ENCODE peak calls at places on chromosomes 11 and 22, in eight cellular contexts. One of them, this sample, is unnamed.

GRCh38 chr11:68525930-68526329 is 65.4 kb downstream of the PPP6R3 start:
- DNase-seq in stimulated activated CD8-positive, alpha-beta memory T cell treated with anti-CD3 and anti-CD28 coated beads, Interleukin-4, amount 100 ng/mL, for 1 hour: no peak
- DNase-seq in right cardiac atrium: no peak
- DNase-seq in fibroblast of the aortic adventitia: peak
- DNase-seq in spleen: no peak
- DNase-seq in skeletal muscle cell: no peak
- DNase-seq in C1 segment of cervical spinal cord: no peak
- DNase-seq in activated CD8-positive, alpha-beta memory T cell treated with anti-CD3 and anti-CD28 coated beads for 1 hour: no peak
- DNase-seq in this sample: no peak

GRCh38 chr22:43434601-43435311 is 22.9 kb downstream of the MPPED1 start:
- DNase-seq in stimulated activated CD8-positive, alpha-beta memory T cell treated with anti-CD3 and anti-CD28 coated beads, Interleukin-4, amount 100 ng/mL, for 1 hour: no peak
- DNase-seq in right cardiac atrium: no peak
- DNase-seq in fibroblast of the aortic adventitia: no peak
- DNase-seq in spleen: peak
- DNase-seq in skeletal muscle cell: no peak
- DNase-seq in C1 segment of cervical spinal cord: no peak
- DNase-seq in activated CD8-positive, alpha-beta memory T cell treated with anti-CD3 and anti-CD28 coated beads for 1 hour: no peak
- DNase-seq in this sample: peak

GRCh38 chr22:42788466-42788865 is 67.8 kb upstream of the A4GALT start:
- DNase-seq in stimulated activated CD8-positive, alpha-beta memory T cell treated with anti-CD3 and anti-CD28 coated beads, Interleukin-4, amount 100 ng/mL, for 1 hour: no peak
- DNase-seq in right cardiac atrium: peak
- DNase-seq in fibroblast of the aortic adventitia: no peak
- DNase-seq in spleen: no peak
- DNase-seq in skeletal muscle cell: no peak
- DNase-seq in C1 segment of cervical spinal cord: no peak
- DNase-seq in activated CD8-positive, alpha-beta memory T cell treated with anti-CD3 and anti-CD28 coated beads for 1 hour: no peak
- DNase-seq in this sample: no peak

GRCh38 chr11:96314326-96315050 is 28.5 kb downstream of the MAML2 start:
- DNase-seq in stimulated activated CD8-positive, alpha-beta memory T cell treated with anti-CD3 and anti-CD28 coated beads, Interleukin-4, amount 100 ng/mL, for 1 hour: no peak
- DNase-seq in right cardiac atrium: peak
- DNase-seq in fibroblast of the aortic adventitia: peak
- DNase-seq in spleen: no peak
- DNase-seq in skeletal muscle cell: no peak
- DNase-seq in C1 segment of cervical spinal cord: no peak
- DNase-seq in activated CD8-positive, alpha-beta memory T cell treated with anti-CD3 and anti-CD28 coated beads for 1 hour: no peak
- DNase-seq in this sample: no peak

GRCh38 chr11:87477321-87477720 is 439.6 kb downstream of the TMEM135 start:
- DNase-seq in stimulated activated CD8-positive, alpha-beta memory T cell treated with anti-CD3 and anti-CD28 coated beads, Interleukin-4, amount 100 ng/mL, for 1 hour: no peak
- DNase-seq in right cardiac atrium: no peak
- DNase-seq in fibroblast of the aortic adventitia: no peak
- DNase-seq in spleen: no peak
- DNase-seq in skeletal muscle cell: no peak
- DNase-seq in C1 segment of cervical spinal cord: no peak
- DNase-seq in activated CD8-positive, alpha-beta memory T cell treated with anti-CD3 and anti-CD28 coated beads for 1 hour: no peak
- DNase-seq in this sample: no peak

GRCh38 chr11:58061813-58062212 is 31.1 kb downstream of the OR6Q1 start:
- DNase-seq in stimulated activated CD8-positive, alpha-beta memory T cell treated with anti-CD3 and anti-CD28 coated beads, Interleukin-4, amount 100 ng/mL, for 1 hour: no peak
- DNase-seq in right cardiac atrium: no peak
- DNase-seq in fibroblast of the aortic adventitia: peak
- DNase-seq in spleen: no peak
- DNase-seq in skeletal muscle cell: peak
- DNase-seq in C1 segment of cervical spinal cord: no peak
- DNase-seq in activated CD8-positive, alpha-beta memory T cell treated with anti-CD3 and anti-CD28 coated beads for 1 hour: no peak
- DNase-seq in this sample: no peak

GRCh38 chr22:48938741-48939140 is 888.9 kb downstream of the BRD1 start:
- DNase-seq in stimulated activated CD8-positive, alpha-beta memory T cell treated with anti-CD3 and anti-CD28 coated beads, Interleukin-4, amount 100 ng/mL, for 1 hour: no peak
- DNase-seq in right cardiac atrium: no peak
- DNase-seq in fibroblast of the aortic adventitia: no peak
- DNase-seq in spleen: no peak
- DNase-seq in skeletal muscle cell: no peak
- DNase-seq in C1 segment of cervical spinal cord: no peak
- DNase-seq in activated CD8-positive, alpha-beta memory T cell treated with anti-CD3 and anti-CD28 coated beads for 1 hour: no peak
- DNase-seq in this sample: peak

GRCh38 chr11:104163100-104164027 is 583 bp downstream of the PDGFD start:
- DNase-seq in stimulated activated CD8-positive, alpha-beta memory T cell treated with anti-CD3 and anti-CD28 coated beads, Interleukin-4, amount 100 ng/mL, for 1 hour: no peak
- DNase-seq in right cardiac atrium: peak
- DNase-seq in fibroblast of the aortic adventitia: peak
- DNase-seq in spleen: peak
- DNase-seq in skeletal muscle cell: no peak
- DNase-seq in C1 segment of cervical spinal cord: no peak
- DNase-seq in activated CD8-positive, alpha-beta memory T cell treated with anti-CD3 and anti-CD28 coated beads for 1 hour: no peak
- DNase-seq in this sample: no peak

GRCh38 chr11:36211735-36212430 is 77.3 kb downstream of the COMMD9 start:
- DNase-seq in stimulated activated CD8-positive, alpha-beta memory T cell treated with anti-CD3 and anti-CD28 coated beads, Interleukin-4, amount 100 ng/mL, for 1 hour: no peak
- DNase-seq in right cardiac atrium: no peak
- DNase-seq in fibroblast of the aortic adventitia: no peak
- DNase-seq in spleen: no peak
- DNase-seq in skeletal muscle cell: no peak
- DNase-seq in C1 segment of cervical spinal cord: no peak
- DNase-seq in activated CD8-positive, alpha-beta memory T cell treated with anti-CD3 and anti-CD28 coated beads for 1 hour: no peak
- DNase-seq in this sample: no peak

GRCh38 chr11:107695446-107695845 is 16.4 kb downstream of the SLN start:
- DNase-seq in stimulated activated CD8-positive, alpha-beta memory T cell treated with anti-CD3 and anti-CD28 coated beads, Interleukin-4, amount 100 ng/mL, for 1 hour: no peak
- DNase-seq in right cardiac atrium: no peak
- DNase-seq in fibroblast of the aortic adventitia: peak
- DNase-seq in spleen: no peak
- DNase-seq in skeletal muscle cell: no peak
- DNase-seq in C1 segment of cervical spinal cord: no peak
- DNase-seq in activated CD8-positive, alpha-beta memory T cell treated with anti-CD3 and anti-CD28 coated beads for 1 hour: no peak
- DNase-seq in this sample: no peak

GRCh38 chr11:19753451-19754041 is 40.9 kb downstream of the NAV2 start:
- DNase-seq in stimulated activated CD8-positive, alpha-beta memory T cell treated with anti-CD3 and anti-CD28 coated beads, Interleukin-4, amount 100 ng/mL, for 1 hour: no peak
- DNase-seq in right cardiac atrium: no peak
- DNase-seq in fibroblast of the aortic adventitia: no peak
- DNase-seq in spleen: no peak
- DNase-seq in skeletal muscle cell: no peak
- DNase-seq in C1 segment of cervical spinal cord: no peak
- DNase-seq in activated CD8-positive, alpha-beta memory T cell treated with anti-CD3 and anti-CD28 coated beads for 1 hour: no peak
- DNase-seq in this sample: peak

GRCh38 chr11:73019448-73019847 is 122.7 kb downstream of the FCHSD2 start:
- DNase-seq in stimulated activated CD8-positive, alpha-beta memory T cell treated with anti-CD3 and anti-CD28 coated beads, Interleukin-4, amount 100 ng/mL, for 1 hour: no peak
- DNase-seq in right cardiac atrium: no peak
- DNase-seq in fibroblast of the aortic adventitia: no peak
- DNase-seq in spleen: no peak
- DNase-seq in skeletal muscle cell: no peak
- DNase-seq in C1 segment of cervical spinal cord: no peak
- DNase-seq in activated CD8-positive, alpha-beta memory T cell treated with anti-CD3 and anti-CD28 coated beads for 1 hour: no peak
- DNase-seq in this sample: no peak

GRCh38 chr11:120792306-120792705 is 231.6 kb upstream of the TBCEL start:
- DNase-seq in stimulated activated CD8-positive, alpha-beta memory T cell treated with anti-CD3 and anti-CD28 coated beads, Interleukin-4, amount 100 ng/mL, for 1 hour: no peak
- DNase-seq in right cardiac atrium: no peak
- DNase-seq in fibroblast of the aortic adventitia: no peak
- DNase-seq in spleen: no peak
- DNase-seq in skeletal muscle cell: no peak
- DNase-seq in C1 segment of cervical spinal cord: no peak
- DNase-seq in activated CD8-positive, alpha-beta memory T cell treated with anti-CD3 and anti-CD28 coated beads for 1 hour: no peak
- DNase-seq in this sample: no peak

This sample was measured in upper lobe of right lung.